ENCODE peak calls at places on chromosomes 11 and 22, in eight cellular contexts. R, O, W, L, H, J, K and X are unnamed samples.

GRCh38 chr11:1006762-1007161 is 29.8 kb downstream of the MUC6 start:
- DNase-seq in J (peak; percentile 90), O (no peak), R (no peak), W (no peak), L (no peak), H (no peak), K (no peak), X (no peak)

GRCh38 chr22:29635734-29636357 is 32.4 kb downstream of the NF2 start:
- DNase-seq in J (no peak), H (peak; percentile 76), L (no peak), O (no peak), R (peak; percentile 58), K (no peak), W (no peak), X (no peak)

GRCh38 chr11:45354976-45355705 is 69.0 kb upstream of the SYT13 start:
- DNase-seq in J (peak; percentile 90), R (peak; percentile 87), H (peak; percentile 36), K (peak; percentile 95), L (peak; percentile 46), O (peak; percentile 63), W (no peak), X (peak; percentile 73)

GRCh38 chr11:1728931-1729691 is 21.3 kb downstream of the IFITM10 start:
- DNase-seq in O (no peak), H (no peak), W (no peak), L (no peak), K (no peak), R (peak; percentile 44), J (no peak), X (no peak)

GRCh38 chr11:112157274-112157766 is 6.6 kb downstream of the IL18 start:
- DNase-seq in O (no peak), K (no peak), H (peak; percentile 99), J (peak; percentile 69), W (peak; percentile 96), R (no peak), L (no peak), X (no peak)

GRCh38 chr22:28882878-28883656 is at the start of gene ZNRF3:
- DNase-seq in L (peak; percentile 83), W (peak; percentile 88), O (peak; percentile 96), K (peak; percentile 98), R (peak; percentile 90), J (peak; percentile 94), H (peak; percentile 91), X (peak; percentile 96)

GRCh38 chr11:68714047-68714856 is 29.9 kb downstream of the GAL start:
- DNase-seq in K (peak; percentile 62), R (no peak), J (no peak), L (no peak), O (no peak), H (no peak), W (no peak), X (no peak)

GRCh38 chr11:91946397-91947090 is 278.1 kb upstream of the FAT3 start:
- DNase-seq in R (no peak), W (no peak), O (no peak), K (no peak), L (no peak), J (no peak), H (peak; percentile 40), X (no peak)

GRCh38 chr11:96307748-96308133 is 35.3 kb downstream of the MAML2 start:
- DNase-seq in H (peak; percentile 87), L (no peak), J (no peak), R (no peak), K (no peak), O (no peak), W (peak; percentile 72), X (no peak)

GRCh38 chr11:20671856-20672546 is 2.6 kb downstream of the NELL1 start:
- DNase-seq in O (no peak), W (no peak), L (no peak), K (no peak), J (no peak), R (no peak), H (no peak), X (no peak)
- TF ChIP-seq CTCF in O (no peak), W (no peak), L (peak; percentile 41), K (peak; percentile 15), J (no peak), R (peak; percentile 10), H (no peak), X (no peak)

GRCh38 chr22:45639747-45640102 is 31.9 kb upstream of the ATXN10 start:
- DNase-seq in R (no peak), L (no peak), W (no peak), H (no peak), O (no peak), J (no peak), K (no peak), X (peak; percentile 28)

GRCh38 chr22:45640941-45641621 is 30.6 kb upstream of the ATXN10 start:
- DNase-seq in J (no peak), W (no peak), K (no peak), H (no peak), L (no peak), R (no peak), O (no peak), X (peak; percentile 36)

GRCh38 chr22:45638197-45638596 is 33.4 kb upstream of the ATXN10 start:
- DNase-seq in K (no peak), O (no peak), H (no peak), L (no peak), J (no peak), R (no peak), W (no peak), X (no peak)

GRCh38 chr22:45640291-45640940 is 31.2 kb upstream of the ATXN10 start:
- DNase-seq in H (no peak), L (no peak), K (no peak), R (no peak), J (no peak), W (no peak), O (no peak), X (no peak)

DNA sequence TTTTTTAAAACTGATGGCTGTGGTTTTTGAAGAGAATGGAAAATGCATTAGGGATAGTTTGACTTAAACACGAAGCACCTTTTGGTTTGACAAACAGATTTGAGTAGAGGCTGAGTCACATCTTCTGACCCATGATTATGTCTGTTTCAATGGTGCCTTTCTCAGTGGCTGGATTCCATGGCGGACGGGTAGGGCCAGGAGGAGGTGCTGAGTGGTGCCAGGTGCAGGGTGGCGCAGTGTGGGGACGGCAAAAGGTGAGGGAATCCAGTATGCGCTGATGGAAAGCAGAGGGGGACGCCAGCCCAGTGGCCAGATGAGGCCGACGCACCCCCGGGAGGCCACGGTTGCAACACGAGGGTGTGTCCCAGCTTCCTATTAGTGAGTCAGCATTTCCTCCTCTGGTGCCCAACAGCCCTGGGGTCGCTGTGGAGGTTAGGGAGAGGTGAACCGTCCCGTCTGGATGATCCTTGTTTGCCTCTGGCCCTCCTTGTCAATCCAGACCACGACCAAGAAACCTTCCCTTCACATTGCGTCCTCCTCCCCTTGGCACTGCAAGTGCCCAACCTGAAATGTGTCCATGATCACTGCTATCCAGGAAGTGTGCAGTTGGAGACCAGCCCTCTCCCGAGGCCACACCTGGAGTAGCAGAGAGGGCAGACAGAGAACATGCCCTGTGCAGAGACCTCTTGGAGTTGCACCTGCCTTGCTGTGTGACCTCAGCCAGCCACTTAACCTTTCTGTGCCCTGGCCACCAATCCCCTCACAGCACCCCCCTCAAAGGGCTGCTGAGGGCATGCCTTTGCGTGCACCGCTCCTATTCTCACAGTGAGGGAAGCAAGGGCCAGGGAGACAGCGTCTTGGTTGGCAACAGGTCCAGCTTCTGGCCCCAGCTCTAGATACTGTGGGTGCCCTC is 32.5 kb upstream of the ATXN10 start:
- DNase-seq in O (no peak), W (no peak), H (peak; percentile 54), L (no peak), K (peak; percentile 90), J (peak; percentile 25), R (no peak), X (peak; percentile 40)
- TF ChIP-seq CTCF in O (no peak), W (no peak), H (peak; percentile 8), L (no peak), K (no peak), J (no peak), R (no peak), X (no peak)

GRCh38 chr11:2893021-2893528 is 7.5 kb upstream of the CDKN1C start:
- DNase-seq in W (no peak), J (no peak), O (no peak), R (no peak), H (no peak), L (no peak), K (no peak), X (no peak)
- TF ChIP-seq CTCF in W (no peak), J (no peak), O (no peak), R (peak; percentile 60), H (no peak), L (no peak), K (no peak), X (no peak)

GRCh38 chr11:67118801-67119576 is at the start of gene KDM2A:
- DNase-seq in J (peak; percentile 100), L (peak; percentile 96), R (peak; percentile 99), H (peak; percentile 99), W (peak; percentile 98), K (peak; percentile 100), O (peak; percentile 99), X (peak; percentile 99)

GRCh38 chr11:67118059-67118766 is 850 bp upstream of the KDM2A start:
- DNase-seq in O (no peak), K (peak; percentile 89), R (peak; percentile 48), J (peak; percentile 50), H (peak; percentile 27), L (peak; percentile 37), W (no peak), X (peak; percentile 63)

GRCh38 chr11:67120456-67120855 is 1.4 kb downstream of the KDM2A start:
- DNase-seq in K (no peak), H (no peak), W (no peak), O (no peak), J (no peak), L (no peak), R (no peak), X (no peak)

GRCh38 chr11:67120881-67121710 is 2.0 kb downstream of the KDM2A start:
- DNase-seq in R (peak; percentile 87), K (no peak), H (peak; percentile 34), J (peak; percentile 26), W (no peak), O (no peak), L (no peak), X (peak; percentile 6)

GRCh38 chr11:67119577-67120391 is 721 bp downstream of the KDM2A start:
- DNase-seq in L (peak; percentile 36), J (peak; percentile 20), W (no peak), K (peak; percentile 78), O (peak; percentile 56), R (peak; percentile 60), H (no peak), X (peak; percentile 63)
- TF ChIP-seq CTCF in L (peak; percentile 24), J (peak; percentile 34), W (no peak), K (no peak), O (no peak), R (no peak), H (no peak), X (no peak)